ENCODE peak calls at places on chromosomes 3 and 15, in five cellular contexts. Z, W, G, E and K are unnamed samples.

GRCh38 chr15:39419651-39420050 is 161.2 kb upstream of the THBS1 start:
- DNase-seq in Z (no peak), W (no peak), G (no peak), E (no peak), K (peak)

GRCh38 chr15:28989239-28989830 is 103.6 kb downstream of the APBA2 start:
- DNase-seq in Z (no peak), W (peak), G (no peak), E (no peak), K (no peak)

GRCh38 chr3:187986514-187986934 is 167.4 kb upstream of the LPP start:
- DNase-seq in Z (peak), W (peak), G (no peak), E (peak), K (peak)

GRCh38 chr3:139928708-139929505 is 6.1 kb upstream of the CLSTN2 start:
- DNase-seq in Z (no peak), W (no peak), G (no peak), E (no peak), K (no peak)

GRCh38 chr3:107942244-107942643 is 148.6 kb downstream of the CD47 start:
- DNase-seq in Z (no peak), W (no peak), G (no peak), E (peak), K (no peak)

GRCh38 chr3:120160050-120160449 is 65.8 kb upstream of the GSK3B start:
- DNase-seq in Z (no peak), W (no peak), G (peak), E (no peak), K (peak)

GRCh38 chr3:37501906-37502305 is 327.5 kb upstream of the LRRFIP2 start:
- DNase-seq in Z (no peak), W (no peak), G (no peak), E (no peak), K (no peak)

GRCh38 chr3:14175383-14176037 is 2.9 kb downstream of the XPC start:
- DNase-seq in Z (peak), W (peak), G (no peak), E (peak), K (no peak)

GRCh38 chr3:124997303-124998246 is 58.2 kb downstream of the HEG1 start:
- DNase-seq in Z (no peak), W (no peak), G (no peak), E (no peak), K (no peak)

GRCh38 chr3:170496026-170496867 is 77.6 kb downstream of the CLDN11 start:
- DNase-seq in Z (no peak), W (peak), G (no peak), E (no peak), K (no peak)

GRCh38 chr3:49929333-49930240 is at the start of gene MON1A:
- DNase-seq in Z (peak), W (peak), G (peak), E (peak), K (peak)

GRCh38 chr15:92770641-92771040 is 115.1 kb upstream of the FAM174B start:
- DNase-seq in Z (no peak), W (no peak), G (no peak), E (no peak), K (no peak)

GRCh38 chr3:168620854-168621253 is 525.1 kb upstream of the GOLIM4 start:
- DNase-seq in Z (no peak), W (no peak), G (no peak), E (no peak), K (no peak)